ENCODE peak calls at places on chromosomes 4 and X, in seven cellular contexts. D is retina; C is NCI-H1105; H is coronary artery; A is CD8-positive, alpha-beta memory T cell; B is lower leg skin; O is AML-193. N is an unnamed sample.

GRCh38 chrX:63424063-63424462 is 72.9 kb upstream of the SPIN4 start:
- DNase-seq in D (no peak), B (no peak), H (no peak), C (no peak), A (no peak), O (no peak), N (no peak)

GRCh38 chr4:13988347-13989265 is 361.1 kb upstream of the BOD1L1 start:
- DNase-seq in B (peak), H (peak), O (no peak), D (no peak), A (no peak), C (no peak), N (no peak)

GRCh38 chr4:4541040-4541631 is 712 bp downstream of the STX18 start:
- DNase-seq in D (no peak), A (peak), H (no peak), B (no peak), C (no peak), O (peak), N (no peak)

GRCh38 chr4:76781698-76782595 is 116.0 kb downstream of the SOWAHB start:
- DNase-seq in D (no peak), A (no peak), B (no peak), H (no peak), O (no peak), C (no peak), N (no peak)

GRCh38 chrX:13215729-13216128 is 104.1 kb downstream of the ATXN3L start:
- DNase-seq in C (no peak), D (no peak), A (no peak), H (no peak), B (no peak), O (no peak), N (no peak)

GRCh38 chr4:55124337-55125076 is 888 bp downstream of the KDR start:
- DNase-seq in H (no peak), A (no peak), D (peak), C (no peak), B (no peak), O (no peak), N (no peak)

GRCh38 chrX:371907-372306 is 14.8 kb downstream of the PPP2R3B start:
- DNase-seq in B (no peak), A (no peak), D (no peak), O (no peak), C (no peak), H (no peak), N (no peak)

GRCh38 chrX:30302957-30303356 is 6.2 kb downstream of the NR0B1 start:
- DNase-seq in H (no peak), D (no peak), A (no peak), B (no peak), O (no peak), C (no peak), N (no peak)

GRCh38 chrX:139077303-139078131 is 366.0 kb upstream of the FGF13 start:
- DNase-seq in A (no peak), C (no peak), D (no peak), B (no peak), O (no peak), H (no peak), N (no peak)

GRCh38 chr4:169900241-169900845 is 125.9 kb downstream of the MFAP3L start:
- DNase-seq in A (no peak), B (no peak), H (no peak), D (no peak), C (no peak), O (no peak), N (no peak)

GRCh38 chrX:47380268-47380667 is 9.9 kb downstream of the ZNF157 start:
- DNase-seq in D (no peak), O (peak), H (no peak), A (peak), B (peak), C (no peak), N (no peak)

GRCh38 chr4:37628977-37629609 is 57.1 kb downstream of the RELL1 start:
- DNase-seq in A (no peak), C (no peak), D (no peak), O (peak), B (peak), H (no peak), N (no peak)

GRCh38 chrX:105050921-105051320 is 169.6 kb downstream of the TEX13A start:
- DNase-seq in O (no peak), A (no peak), D (no peak), C (no peak), H (no peak), B (no peak), N (no peak)

GRCh38 chr4:108166441-108167315 is 2.1 kb downstream of the LEF1 start:
- DNase-seq in B (no peak), D (peak), A (peak), C (peak), H (no peak), O (no peak), N (peak)

GRCh38 chr4:169791527-169792156 is 33.9 kb upstream of the HPF1 start:
- DNase-seq in A (no peak), B (no peak), C (peak), O (no peak), D (peak), H (no peak), N (peak)

GRCh38 chr4:113659127-113659526 is 102.4 kb downstream of the CAMK2D start:
- DNase-seq in A (no peak), D (no peak), B (no peak), C (no peak), O (no peak), H (no peak), N (no peak)

GRCh38 chr4:54281060-54281781 is 52.1 kb downstream of the PDGFRA start:
- DNase-seq in C (no peak), O (no peak), D (no peak), B (peak), A (no peak), H (peak), N (no peak)

GRCh38 chrX:150572206-150572605 is 3.8 kb downstream of the MTM1 start:
- DNase-seq in H (no peak), C (no peak), O (no peak), B (no peak), D (no peak), A (no peak), N (no peak)

GRCh38 chr4:24073948-24074347 is 184.1 kb upstream of the PPARGC1A start:
- DNase-seq in B (no peak), H (no peak), A (no peak), C (no peak), O (no peak), D (no peak), N (no peak)

GRCh38 chr4:68271851-68272756 is 26.6 kb upstream of the TMPRSS11B start:
- DNase-seq in D (peak), A (no peak), H (no peak), B (no peak), O (peak), C (no peak), N (peak)

GRCh38 chr4:154086247-154086646 is 297.4 kb upstream of the SFRP2 start:
- DNase-seq in B (no peak), C (no peak), O (no peak), D (no peak), H (no peak), A (no peak), N (no peak)

GRCh38 chr4:76305971-76306881 is at the start of gene STBD1:
- DNase-seq in O (peak), H (peak), A (no peak), B (peak), D (peak), C (peak), N (peak)

GRCh38 chr4:72886602-72887001 is 182.9 kb downstream of the COX18 start:
- DNase-seq in C (no peak), D (no peak), O (peak), B (no peak), H (no peak), A (no peak), N (no peak)

GRCh38 chrX:43971966-43972961 is 926 bp downstream of the NDP start:
- DNase-seq in H (no peak), B (no peak), D (peak), A (no peak), C (peak), O (no peak), N (no peak)

GRCh38 chrX:7146703-7147430 is 645 bp upstream of the STS start:
- DNase-seq in A (no peak), H (peak), D (no peak), B (no peak), C (no peak), O (no peak), N (peak)

GRCh38 chr4:8235224-8235623 is 34.3 kb upstream of the HTRA3 start:
- DNase-seq in B (no peak), A (no peak), C (peak), H (no peak), D (no peak), O (no peak), N (no peak)

GRCh38 chr4:80202190-80202711 is 4.9 kb downstream of the PRDM8 start:
- DNase-seq in B (peak), C (peak), D (peak), H (peak), O (peak), A (peak), N (no peak)

GRCh38 chr4:24915121-24915922 is 2.5 kb upstream of the CCDC149 start:
- DNase-seq in A (no peak), H (no peak), O (no peak), B (no peak), D (no peak), C (no peak), N (no peak)

GRCh38 chrX:76893930-76894329 is 466.4 kb downstream of the MAGEE1 start:
- DNase-seq in A (no peak), H (no peak), O (no peak), D (no peak), C (no peak), B (no peak), N (no peak)

GRCh38 chr4:4784379-4784778 is 75.1 kb upstream of the MSX1 start:
- DNase-seq in D (peak), A (no peak), C (no peak), B (peak), H (no peak), O (no peak), N (no peak)

N was measured in NCI-H748 treated with DMSO at 0.1 percent for 48 hours.